ENCODE peak calls at places on chromosomes 11 and 22, in seven cellular contexts. V, D, F, T, Q, R and N are unnamed samples.

GRCh38 chr11:104332110-104332509 is 168.2 kb upstream of the PDGFD start:
- DNase-seq in V (no peak), D (no peak), F (peak; percentile 31), T (no peak), Q (no peak), R (no peak), N (no peak)

GRCh38 chr11:116415095-116415494 is 357.7 kb downstream of the BUD13 start:
- DNase-seq in V (no peak), D (no peak), F (no peak), T (no peak), Q (no peak), R (no peak), N (no peak)

GRCh38 chr11:31340903-31341572 is 28.5 kb downstream of the DCDC1 start:
- DNase-seq in V (no peak), D (no peak), F (peak; percentile 8), T (peak; percentile 10), Q (no peak), R (peak; percentile 23), N (peak; percentile 31)

GRCh38 chr11:40647290-40647689 is 812.2 kb downstream of the LRRC4C start:
- DNase-seq in V (no peak), D (no peak), F (no peak), T (no peak), Q (no peak), R (no peak), N (no peak)

GRCh38 chr11:72673284-72673942 is 809 bp downstream of the PDE2A start:
- DNase-seq in V (no peak), D (no peak), F (peak; percentile 46), T (no peak), Q (no peak), R (no peak), N (no peak)

GRCh38 chr11:59137190-59137589 is 5.5 kb upstream of the FAM111A start:
- DNase-seq in V (no peak), D (no peak), F (no peak), T (no peak), Q (no peak), R (no peak), N (no peak)

GRCh38 chr11:16252373-16252772 is 104.0 kb downstream of the SOX6 start:
- DNase-seq in V (no peak), D (no peak), F (no peak), T (peak; percentile 13), Q (no peak), R (peak; percentile 4), N (no peak)

GRCh38 chr11:107549253-107549953 is 16.1 kb downstream of the ALKBH8 start:
- DNase-seq in V (no peak), D (no peak), F (peak; percentile 21), T (no peak), Q (no peak), R (peak; percentile 25), N (peak; percentile 35)

GRCh38 chr11:62770778-62771143 is 435 bp upstream of the TAF6L start:
- DNase-seq in V (no peak), D (no peak), F (peak; percentile 24), T (no peak), Q (no peak), R (no peak), N (no peak)

GRCh38 chr11:11605821-11606450 is 15.9 kb downstream of the GALNT18 start:
- DNase-seq in V (no peak), D (no peak), F (no peak), T (no peak), Q (no peak), R (no peak), N (no peak)

GRCh38 chr11:134751825-134752224 is 339.8 kb upstream of the B3GAT1 start:
- DNase-seq in V (no peak), D (no peak), F (no peak), T (no peak), Q (no peak), R (no peak), N (peak; percentile 3)

GRCh38 chr22:21760640-21761039 is 25.0 kb upstream of the YPEL1 start:
- DNase-seq in V (no peak), D (peak; percentile 84), F (no peak), T (no peak), Q (no peak), R (peak; percentile 76), N (no peak)

GRCh38 chr11:83464181-83464580 is 178.0 kb upstream of the CCDC90B start:
- DNase-seq in V (no peak), D (no peak), F (no peak), T (no peak), Q (no peak), R (no peak), N (no peak)

GRCh38 chr11:130625907-130626306 is 177.5 kb downstream of the ADAMTS15 start:
- DNase-seq in V (no peak), D (no peak), F (no peak), T (no peak), Q (no peak), R (no peak), N (no peak)

DNA sequence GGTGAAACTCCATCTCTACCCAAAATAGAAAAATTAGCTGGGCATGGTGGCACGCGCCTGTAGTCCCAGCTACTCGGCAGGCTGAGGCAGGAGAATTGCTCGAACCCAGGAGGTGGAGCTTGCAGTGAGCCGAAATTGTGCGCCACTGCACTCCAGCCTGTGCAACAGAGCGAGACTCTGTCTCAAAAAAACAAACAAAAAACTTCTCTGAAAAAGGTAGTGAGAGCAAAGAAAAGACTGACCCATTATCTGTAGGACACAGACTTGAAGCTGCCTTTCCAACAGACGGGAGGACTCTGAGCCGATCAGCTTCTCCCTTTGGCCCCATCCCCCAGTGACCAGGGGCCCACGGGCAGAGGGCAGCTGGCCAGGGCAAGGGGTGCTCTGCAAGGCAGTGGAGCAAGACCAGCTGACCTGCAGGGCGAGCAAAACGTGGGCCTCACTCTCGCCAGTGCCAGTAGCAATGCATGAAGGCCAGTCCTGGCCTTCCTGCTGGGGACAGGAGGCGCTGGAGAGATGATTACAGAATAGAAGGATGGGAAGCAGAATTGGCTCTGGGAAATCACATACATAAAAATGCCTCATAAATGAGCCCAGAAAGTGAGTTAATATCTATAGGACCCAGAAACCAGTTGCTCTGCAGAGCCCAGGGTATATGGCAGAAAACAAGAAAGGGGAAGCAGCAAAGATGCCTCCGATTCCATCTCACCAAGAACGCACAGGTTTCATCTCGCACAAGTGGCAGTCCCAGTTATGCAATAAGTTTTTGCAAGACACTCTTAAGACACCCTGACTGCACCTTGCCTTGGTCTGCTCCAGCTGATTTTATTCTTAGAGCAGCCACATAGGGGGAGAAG is 2.8 kb downstream of the EHD1 start:
- DNase-seq in V (no peak), D (no peak), F (no peak), T (no peak), Q (no peak), R (no peak), N (no peak)
- TF ChIP-seq CTCF in V (no peak), D (peak; percentile 12), F (no peak), T (no peak), Q (no peak), R (peak; percentile 31), N (no peak)

GRCh38 chr11:67611704-67612587 is 5.2 kb downstream of the NDUFV1 start:
- DNase-seq in V (no peak), D (no peak), F (no peak), T (no peak), Q (no peak), R (no peak), N (no peak)
- TF ChIP-seq CTCF in V (no peak), D (no peak), F (no peak), T (no peak), Q (no peak), R (no peak), N (no peak)

GRCh38 chr11:76025068-76025467 is 181.2 kb downstream of the WNT11 start:
- DNase-seq in V (no peak), D (peak; percentile 85), F (no peak), T (no peak), Q (no peak), R (peak; percentile 84), N (no peak)

GRCh38 chr11:76023408-76024068 is 182.8 kb downstream of the WNT11 start:
- DNase-seq in V (no peak), D (no peak), F (no peak), T (no peak), Q (no peak), R (no peak), N (no peak)

GRCh38 chr11:76026862-76027261 is 179.4 kb downstream of the WNT11 start:
- DNase-seq in V (no peak), D (no peak), F (no peak), T (no peak), Q (no peak), R (no peak), N (no peak)

GRCh38 chr11:76030286-76030685 is 176.0 kb downstream of the WNT11 start:
- DNase-seq in V (no peak), D (peak; percentile 30), F (no peak), T (peak; percentile 29), Q (no peak), R (peak; percentile 90), N (no peak)

GRCh38 chr11:76025817-76026216 is 180.5 kb downstream of the WNT11 start:
- DNase-seq in V (no peak), D (no peak), F (no peak), T (no peak), Q (no peak), R (no peak), N (no peak)
- TF ChIP-seq CTCF in V (no peak), D (no peak), F (no peak), T (no peak), Q (no peak), R (no peak), N (no peak)

GRCh38 chr11:124109377-124109776 is 5.9 kb upstream of the VWA5A start:
- DNase-seq in V (no peak), D (no peak), F (no peak), T (no peak), Q (no peak), R (no peak), N (no peak)
- TF ChIP-seq CTCF in V (no peak), D (no peak), F (no peak), T (no peak), Q (no peak), R (no peak), N (no peak)

DNA sequence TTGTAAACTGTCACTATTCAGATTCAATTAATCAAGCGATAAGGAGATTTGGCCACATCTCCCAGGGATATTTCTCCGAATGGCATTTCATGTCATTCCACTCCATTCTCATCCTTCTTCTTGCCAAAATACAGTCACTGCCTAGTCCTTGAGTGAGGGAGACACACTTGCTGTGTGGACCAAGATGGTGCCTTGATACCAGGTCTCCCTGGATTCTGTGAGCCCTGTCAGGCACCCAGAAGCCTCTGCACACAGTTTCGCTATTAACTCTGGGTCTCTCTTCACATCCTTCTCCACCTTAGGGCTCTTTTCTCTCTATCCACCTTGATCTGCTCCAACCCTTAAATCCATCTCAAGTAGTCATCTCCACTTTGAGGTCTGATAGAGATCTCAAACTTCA is 119.9 kb upstream of the LMO1 start:
- DNase-seq in V (no peak), D (no peak), F (no peak), T (no peak), Q (peak; percentile 1), R (no peak), N (no peak)
- TF ChIP-seq CTCF in V (no peak), D (no peak), F (no peak), T (no peak), Q (no peak), R (no peak), N (no peak)

GRCh38 chr22:41197046-41197807 is 7.9 kb upstream of the L3MBTL2 start:
- DNase-seq in V (peak; percentile 71), D (no peak), F (peak; percentile 92), T (peak; percentile 84), Q (peak; percentile 57), R (peak; percentile 28), N (peak; percentile 93)
- TF ChIP-seq CTCF in V (no peak), D (peak; percentile 17), F (no peak), T (no peak), Q (peak; percentile 10), R (peak; percentile 26), N (no peak)